ENCODE peak calls at places on chromosomes 13 and 19, in four cellular contexts. Y is aorta, V is AG04450, T is body of pancreas. I is an unnamed sample.

GRCh38 chr19:30669329-30670010 is 297.3 kb downstream of the ZNF536 start:
- DNase-seq in V (no peak), Y (peak; percentile 88), T (peak; percentile 81), I (peak; percentile 88)

GRCh38 chr13:66992183-66992582 is 238.0 kb downstream of the PCDH9 start:
- DNase-seq in V (no peak), T (no peak), Y (no peak), I (no peak)

GRCh38 chr13:94795292-94795691 is 82.9 kb upstream of the SOX21 start:
- DNase-seq in T (no peak), Y (no peak), V (no peak), I (no peak)

GRCh38 chr19:2476451-2477140 is 669 bp downstream of the GADD45B start:
- DNase-seq in V (no peak), T (peak; percentile 55), Y (peak; percentile 89), I (peak; percentile 85)

GRCh38 chr13:48962281-48962680 is 13.4 kb upstream of the FNDC3A start:
- DNase-seq in T (no peak), Y (no peak), V (no peak), I (no peak)

GRCh38 chr13:34026308-34026707 is 208.4 kb downstream of the RFC3 start:
- DNase-seq in V (no peak), Y (no peak), T (no peak), I (no peak)

GRCh38 chr13:107807306-107808073 is 407.8 kb downstream of the LIG4 start:
- DNase-seq in V (no peak), Y (no peak), T (peak; percentile 21), I (no peak)

GRCh38 chr13:98286814-98287213 is 109.7 kb upstream of the RNF113B start:
- DNase-seq in Y (no peak), V (no peak), T (no peak), I (no peak)

GRCh38 chr13:86095351-86095750 is 296.1 kb upstream of the SLITRK6 start:
- DNase-seq in Y (no peak), V (no peak), T (no peak), I (no peak)

GRCh38 chr19:41354343-41354974 is 737 bp upstream of the TGFB1 start:
- DNase-seq in Y (peak; percentile 83), V (no peak), T (no peak), I (no peak)

GRCh38 chr13:100825551-100825950 is 151.0 kb upstream of the TMTC4 start:
- DNase-seq in Y (no peak), V (no peak), T (no peak), I (no peak)

GRCh38 chr13:98327326-98328314 is 150.6 kb upstream of the RNF113B start:
- DNase-seq in V (peak; percentile 18), T (no peak), Y (no peak), I (peak; percentile 31)

GRCh38 chr19:29737461-29738000 is 22.5 kb upstream of the C19orf12 start:
- DNase-seq in V (no peak), Y (peak; percentile 60), T (no peak), I (no peak)

GRCh38 chr13:32642858-32643257 is 56.6 kb downstream of the PDS5B start:
- DNase-seq in Y (no peak), V (no peak), T (no peak), I (no peak)

GRCh38 chr19:3132971-3133792 is 2.7 kb upstream of the GNA15 start:
- DNase-seq in T (peak; percentile 36), Y (no peak), V (no peak), I (peak; percentile 91)

GRCh38 chr13:34458756-34459462 is 483.2 kb upstream of the NBEA start:
- DNase-seq in Y (no peak), T (no peak), V (no peak), I (no peak)

GRCh38 chr19:3338541-3339181 is 27.7 kb upstream of the NFIC start:
- DNase-seq in Y (no peak), V (no peak), T (peak; percentile 88), I (no peak)

GRCh38 chr19:19750131-19750841 is 17.4 kb upstream of the ZNF14 start:
- DNase-seq in Y (peak; percentile 61), T (no peak), V (no peak), I (no peak)

GRCh38 chr13:100230813-100231575 is 142.1 kb downstream of the PCCA start:
- DNase-seq in Y (no peak), V (no peak), T (no peak), I (no peak)

GRCh38 chr19:3146677-3147100 is 10.9 kb downstream of the GNA15 start:
- DNase-seq in Y (peak; percentile 85), T (no peak), V (no peak), I (no peak)

GRCh38 chr13:101139076-101139475 is 277.2 kb downstream of the NALCN start:
- DNase-seq in V (no peak), T (no peak), Y (no peak), I (no peak)

GRCh38 chr19:23062921-23063320 is 53.9 kb upstream of the ZNF730 start:
- DNase-seq in Y (no peak), T (no peak), V (no peak), I (no peak)

GRCh38 chr13:56351041-56351440 is 789.7 kb upstream of the PRR20A start:
- DNase-seq in T (no peak), V (no peak), Y (no peak), I (peak; percentile 5)

GRCh38 chr13:20425819-20426219 is 99.8 kb downstream of the CRYL1 start:
- DNase-seq in V (no peak), Y (no peak), T (no peak), I (peak; percentile 6)

GRCh38 chr13:48726711-48727110 is 73.0 kb downstream of the CYSLTR2 start:
- DNase-seq in T (no peak), Y (no peak), V (no peak), I (no peak)

GRCh38 chr13:55816976-55817601 is 1323.6 kb upstream of the PRR20A start:
- DNase-seq in V (no peak), T (no peak), Y (no peak), I (no peak)

GRCh38 chr19:50204081-50204428 is 633 bp downstream of the MYH14 start:
- DNase-seq in Y (no peak), V (no peak), T (no peak), I (no peak)

GRCh38 chr19:50203281-50204080 is at the start of gene MYH14:
- DNase-seq in V (no peak), Y (peak; percentile 93), T (peak; percentile 98), I (peak; percentile 84)

GRCh38 chr19:50204811-50205675 is 1.6 kb downstream of the MYH14 start:
- DNase-seq in V (no peak), Y (no peak), T (peak; percentile 95), I (no peak)

GRCh38 chr19:50202962-50203280 is 501 bp upstream of the MYH14 start:
- DNase-seq in T (no peak), V (no peak), Y (no peak), I (no peak)

DNA sequence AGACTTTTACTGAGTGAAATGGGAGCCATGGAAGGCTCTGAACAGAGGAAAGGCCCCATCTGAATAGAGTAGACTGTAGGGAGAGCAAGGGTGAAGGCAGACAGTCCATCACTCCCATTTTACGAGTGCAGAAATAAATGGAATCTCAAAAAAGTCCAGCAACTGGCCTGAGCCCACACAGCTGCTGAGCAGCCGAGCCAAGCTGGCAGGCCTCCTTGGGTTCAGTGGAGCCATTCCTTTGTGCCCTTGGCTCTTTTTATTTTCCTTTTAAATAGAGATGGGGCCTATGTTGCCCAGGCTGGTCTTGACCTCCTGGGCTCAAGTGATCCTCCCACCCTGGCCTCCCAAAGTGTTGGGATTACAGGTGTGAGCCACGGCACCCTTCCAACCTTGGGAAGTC is 1.0 kb upstream of the MYH14 start:
- DNase-seq in V (no peak), T (no peak), Y (no peak), I (no peak)
- H3K27ac ChIP-seq in V (no peak overlapping the region), T (peak overlapping the region; percentile 92), Y (no peak overlapping the region), I (no peak overlapping the region)

GRCh38 chr13:93249918-93250306 is 23.3 kb downstream of the GPC6 start:
- DNase-seq in Y (no peak), V (no peak), T (no peak), I (no peak)
- H3K27ac ChIP-seq in Y (no peak overlapping the region), V (peak overlapping the region; percentile 77), T (no peak overlapping the region), I (peak overlapping the region; percentile 77)

GRCh38 chr13:110881811-110882210 is 33.1 kb downstream of the ANKRD10 start:
- DNase-seq in V (no peak), Y (no peak), T (no peak), I (no peak)
- H3K27ac ChIP-seq in V (no peak overlapping the region), Y (no peak overlapping the region), T (no peak overlapping the region), I (no peak overlapping the region)

GRCh38 chr13:46490129-46490528 is 62.8 kb upstream of the LRCH1 start:
- DNase-seq in Y (no peak), V (no peak), T (no peak), I (no peak)

GRCh38 chr13:46486270-46486669 is 66.7 kb upstream of the LRCH1 start:
- DNase-seq in Y (no peak), V (no peak), T (no peak), I (no peak)

GRCh38 chr13:46487748-46488147 is 65.2 kb upstream of the LRCH1 start:
- DNase-seq in Y (no peak), V (no peak), T (no peak), I (no peak)

GRCh38 chr13:46491641-46492040 is 61.3 kb upstream of the LRCH1 start:
- DNase-seq in Y (no peak), V (no peak), T (no peak), I (no peak)

GRCh38 chr13:46489586-46490023 is 63.4 kb upstream of the LRCH1 start:
- DNase-seq in T (no peak), V (peak; percentile 7), Y (peak; percentile 88), I (peak; percentile 41)
- H3K27ac ChIP-seq in T (no peak overlapping the region), V (no peak overlapping the region), Y (peak overlapping the region; percentile 60), I (no peak overlapping the region)

DNA sequence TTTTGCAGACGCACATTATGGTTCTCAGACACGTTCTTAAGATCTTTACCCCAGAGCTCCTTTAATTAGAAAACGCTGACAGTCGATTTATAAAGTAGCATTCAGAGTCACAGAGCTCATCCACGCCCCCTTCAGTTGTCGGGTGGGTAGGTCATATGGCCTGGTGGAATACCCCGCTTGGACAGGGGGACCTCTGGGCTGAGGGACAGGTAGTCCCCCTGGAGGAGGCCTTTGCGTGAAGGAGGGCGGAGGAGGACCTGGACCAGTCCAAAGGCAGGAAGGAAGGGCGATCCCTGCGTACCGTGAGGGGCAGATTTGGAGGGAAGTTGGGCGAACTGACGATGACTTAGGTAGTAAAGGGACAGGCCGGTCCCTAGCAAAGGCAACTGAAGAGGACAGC is 20.5 kb downstream of the VASP start:
- DNase-seq in T (no peak), Y (no peak), V (no peak), I (peak; percentile 20)
- H3K27ac ChIP-seq in T (peak overlapping the region; percentile 57), Y (no peak overlapping the region), V (peak overlapping the region; percentile 31), I (no peak overlapping the region)

DNA sequence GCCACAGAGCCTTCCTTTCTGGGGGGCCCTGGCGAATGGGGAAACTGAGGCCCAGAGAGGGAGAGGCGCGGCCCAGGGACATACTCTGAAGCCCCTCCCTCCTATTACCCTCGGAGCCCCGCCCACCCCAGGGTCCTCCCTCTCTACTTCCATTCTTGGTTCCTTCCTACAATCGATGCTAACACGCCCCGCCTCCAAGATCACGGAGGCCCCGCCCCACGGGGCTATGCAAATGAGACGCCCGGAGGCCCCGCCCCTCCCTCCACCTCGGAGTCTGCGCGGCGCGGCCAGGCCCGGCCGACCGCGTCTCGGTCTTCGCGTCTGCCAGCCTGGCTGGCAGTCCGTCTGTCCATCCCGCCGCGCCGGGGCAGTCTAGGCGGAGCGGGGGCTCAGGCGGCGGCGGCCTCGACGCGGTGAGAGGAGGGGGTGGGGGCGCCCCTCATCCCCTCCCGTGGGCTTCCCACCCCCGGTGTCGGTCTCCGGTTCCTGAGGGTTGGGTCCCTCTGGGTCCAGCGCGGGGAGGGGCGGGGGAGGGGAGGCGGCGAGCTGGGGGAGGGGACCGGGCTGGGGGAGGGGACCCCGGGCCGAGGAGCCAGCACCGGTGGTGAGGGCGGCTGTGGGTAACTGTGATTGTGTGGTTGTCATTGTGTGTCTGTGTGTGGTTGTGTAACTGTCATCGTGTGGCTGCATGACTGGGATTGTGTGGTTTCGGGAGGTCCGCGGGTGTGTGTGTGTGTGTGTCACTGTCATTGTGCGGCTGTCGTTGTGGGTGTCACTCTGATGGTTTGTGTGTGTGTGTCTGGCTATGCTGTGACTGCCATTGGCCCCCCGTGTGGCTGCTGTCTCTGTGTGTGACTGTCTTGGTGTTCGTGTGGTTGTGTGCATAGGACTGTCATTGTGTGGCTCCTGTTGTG is at the start of gene PLPPR2:
- DNase-seq in V (peak; percentile 46), T (peak; percentile 98), Y (peak; percentile 98), I (peak; percentile 95)
- H3K27ac ChIP-seq in V (peak within 1 kb of the TSS; percentile 11), T (peak within 1 kb of the TSS; percentile 19), Y (no peak within 1 kb of the TSS), I (peak within 1 kb of the TSS; percentile 47)

I was measured in A673.